ENCODE peak calls at places on chromosomes 13 and 19, in five cellular contexts. B is fibroblast of villous mesenchyme, O is activated T-helper 1 cell treated with Interleukin-2 at 50 U/mL for 16 hours, U is astrocyte of the cerebellum, N is NCI-H2171 treated with DMSO at 0.1 percent for 48 hours. A is an unnamed sample.

GRCh38 chr19:40523322-40524047 is 53.2 kb upstream of the SHKBP1 start:
- DNase-seq in B (peak), O (no peak), U (no peak), N (peak), A (peak)

GRCh38 chr13:102726430-102726829 is 31.6 kb upstream of the METTL21C start:
- DNase-seq in B (peak), O (no peak), U (no peak), N (peak), A (no peak)

GRCh38 chr19:310781-311496 is 19.7 kb upstream of the PLPP2 start:
- DNase-seq in B (no peak), O (no peak), U (no peak), N (no peak), A (no peak)

GRCh38 chr19:4597975-4598671 is 38.6 kb upstream of the SEMA6B start:
- DNase-seq in B (peak), O (peak), U (no peak), N (peak), A (peak)

GRCh38 chr19:43812689-43813088 is 10.4 kb upstream of the LYPD5 start:
- DNase-seq in B (no peak), O (no peak), U (no peak), N (no peak), A (no peak)

GRCh38 chr19:15836595-15837398 is 21.3 kb upstream of the OR10H1 start:
- DNase-seq in B (peak), O (peak), U (peak), N (peak), A (peak)

GRCh38 chr19:10333758-10334339 is 520 bp upstream of the RAVER1 start:
- DNase-seq in B (no peak), O (no peak), U (no peak), N (no peak), A (no peak)

GRCh38 chr13:44814144-44814543 is 175.1 kb downstream of the NUFIP1 start:
- DNase-seq in B (no peak), O (no peak), U (no peak), N (no peak), A (no peak)

GRCh38 chr19:11560404-11560988 is 1.5 kb upstream of the ELOF1 start:
- DNase-seq in B (peak), O (peak), U (peak), N (peak), A (peak)

GRCh38 chr19:38726284-38726673 is 18.0 kb downstream of the CAPN12 start:
- DNase-seq in B (no peak), O (no peak), U (no peak), N (no peak), A (no peak)

GRCh38 chr19:58203814-58204475 is 21.1 kb downstream of the ZNF274 start:
- DNase-seq in B (no peak), O (no peak), U (no peak), N (no peak), A (no peak)

GRCh38 chr19:33876192-33876591 is 79.5 kb downstream of the KCTD15 start:
- DNase-seq in B (no peak), O (no peak), U (no peak), N (no peak), A (no peak)

GRCh38 chr13:48066310-48066989 is 28.5 kb downstream of the MED4 start:
- DNase-seq in B (peak), O (no peak), U (no peak), N (peak), A (peak)

GRCh38 chr19:41601771-41602170 is 25.1 kb downstream of the CEACAM4 start:
- DNase-seq in B (no peak), O (no peak), U (no peak), N (no peak), A (no peak)

GRCh38 chr13:96958286-96958891 is 35.9 kb downstream of the OXGR1 start:
- DNase-seq in B (peak), O (no peak), U (peak), N (peak), A (peak)

GRCh38 chr19:55165952-55166529 is 372 bp downstream of the DNAAF3 start:
- DNase-seq in B (peak), O (no peak), U (peak), N (peak), A (peak)

GRCh38 chr13:26743971-26744370 is 16.6 kb downstream of the GPR12 start:
- DNase-seq in B (no peak), O (no peak), U (no peak), N (no peak), A (no peak)

GRCh38 chr19:31350033-31350692 is 927 bp upstream of the TSHZ3 start:
- DNase-seq in B (peak), O (no peak), U (no peak), N (no peak), A (no peak)

GRCh38 chr19:41548954-41549688 is 26.8 kb upstream of the CEACAM21 start:
- DNase-seq in B (no peak), O (peak), U (no peak), N (no peak), A (no peak)

GRCh38 chr13:35208587-35208986 is 266.5 kb downstream of the NBEA start:
- DNase-seq in B (no peak), O (no peak), U (no peak), N (no peak), A (no peak)

GRCh38 chr19:47240996-47241918 is 10.3 kb upstream of the BBC3 start:
- DNase-seq in B (peak), O (peak), U (no peak), N (peak), A (peak)

GRCh38 chr19:56608274-56608964 is 13.3 kb downstream of the ZNF71 start:
- DNase-seq in B (no peak), O (no peak), U (no peak), N (no peak), A (no peak)

GRCh38 chr19:10685210-10685609 is 16.0 kb upstream of the QTRT1 start:
- DNase-seq in B (no peak), O (no peak), U (no peak), N (no peak), A (no peak)

GRCh38 chr13:110027470-110028240 is 241.3 kb upstream of the IRS2 start:
- DNase-seq in B (peak), O (no peak), U (no peak), N (no peak), A (peak)

GRCh38 chr19:12672744-12673143 is 6.1 kb downstream of the WDR83 start:
- DNase-seq in B (no peak), O (no peak), U (no peak), N (no peak), A (no peak)

GRCh38 chr13:46124531-46124966 is 19.7 kb upstream of the CPB2 start:
- DNase-seq in B (no peak), O (no peak), U (no peak), N (no peak), A (no peak)

GRCh38 chr19:54389556-54389955 is 24.8 kb upstream of the LAIR1 start:
- DNase-seq in B (no peak), O (no peak), U (no peak), N (no peak), A (no peak)

GRCh38 chr19:12871681-12872080 is 9.6 kb downstream of the DNASE2 start:
- DNase-seq in B (no peak), O (no peak), U (no peak), N (no peak), A (no peak)

GRCh38 chr19:49812452-49812996 is 568 bp downstream of the FUZ start:
- DNase-seq in B (no peak), O (no peak), U (no peak), N (no peak), A (no peak)

GRCh38 chr13:114161644-114162532 is 17.2 kb upstream of the CFAP97D2 start:
- DNase-seq in B (peak), O (no peak), U (no peak), N (no peak), A (no peak)

GRCh38 chr13:50979187-50979586 is 69.6 kb downstream of the RNASEH2B start:
- DNase-seq in B (peak), O (no peak), U (no peak), N (no peak), A (peak)

GRCh38 chr19:52428937-52429336 is at the start of gene ZNF534:
- DNase-seq in B (peak), O (no peak), U (no peak), N (no peak), A (no peak)

GRCh38 chr13:75307370-75307984 is 174.5 kb downstream of the TBC1D4 start:
- DNase-seq in B (peak), O (no peak), U (no peak), N (no peak), A (peak)

GRCh38 chr13:35720690-35721554 is 244.4 kb upstream of the MAB21L1 start:
- DNase-seq in B (peak), O (no peak), U (no peak), N (peak), A (peak)

A was measured in amniotic epithelial cell.